ENCODE peak calls at places on chromosomes 16 and 17, in ten cellular contexts. U is AG04450; X is epithelial cell of prostate; P is T-helper 2 cell; O is H54; R is stimulated activated CD8-positive, alpha-beta memory T cell treated with anti-CD3 and anti-CD28 coated beads, Interleukin-12 subunit alpha, Interleukin-12 subunit beta, amount 100 ng/mL, for 4 hours; B is BJ; F is T-helper 17 cell; L is NCI-H1417 treated with DMSO at 0.1 percent for 48 hours; K is kidney tubule cell. G is an unnamed sample.

GRCh38 chr17:30975042-30975820 is 4.4 kb downstream of the RNF135 start:
- DNase-seq in U (no peak), X (no peak), P (no peak), O (no peak), R (no peak), B (no peak), F (no peak), L (no peak), K (no peak), G (no peak)

GRCh38 chr17:74061758-74062157 is 141.7 kb upstream of the RPL38 start:
- DNase-seq in U (no peak), X (no peak), P (no peak), O (no peak), R (no peak), B (no peak), F (no peak), L (no peak), K (no peak), G (no peak)

GRCh38 chr16:26016989-26017388 is 325.2 kb downstream of the HS3ST4 start:
- DNase-seq in U (no peak), X (no peak), P (no peak), O (no peak), R (no peak), B (no peak), F (no peak), L (no peak), K (no peak), G (no peak)

GRCh38 chr17:61584266-61584665 is 6.8 kb downstream of the NACA2 start:
- DNase-seq in U (no peak), X (no peak), P (no peak), O (no peak), R (no peak), B (no peak), F (no peak), L (no peak), K (no peak), G (no peak)

GRCh38 chr17:70653850-70654249 is 484.5 kb downstream of the KCNJ2 start:
- DNase-seq in U (no peak), X (no peak), P (no peak), O (no peak), R (no peak), B (no peak), F (no peak), L (no peak), K (no peak), G (no peak)

GRCh38 chr16:4415538-4416199 is 727 bp downstream of the CORO7 start:
- DNase-seq in U (no peak), X (no peak), P (peak; percentile 31), O (no peak), R (peak; percentile 31), B (no peak), F (peak; percentile 51), L (no peak), K (peak; percentile 49), G (peak; percentile 95)

GRCh38 chr16:66326995-66327513 is 39.4 kb upstream of the CDH5 start:
- DNase-seq in U (no peak), X (no peak), P (no peak), O (no peak), R (no peak), B (no peak), F (no peak), L (no peak), K (no peak), G (no peak)

GRCh38 chr17:41308918-41309359 is at the start of gene KRTAP16-1:
- DNase-seq in U (no peak), X (no peak), P (no peak), O (no peak), R (no peak), B (no peak), F (no peak), L (no peak), K (no peak), G (peak; percentile 89)

GRCh38 chr16:84228321-84228838 is 11.4 kb downstream of the KCNG4 start:
- DNase-seq in U (peak; percentile 66), X (no peak), P (no peak), O (peak; percentile 98), R (no peak), B (peak; percentile 59), F (no peak), L (no peak), K (peak; percentile 87), G (no peak)

GRCh38 chr17:3222505-3222904 is 15.0 kb downstream of the OR1A1 start:
- DNase-seq in U (no peak), X (no peak), P (no peak), O (no peak), R (no peak), B (no peak), F (no peak), L (no peak), K (no peak), G (no peak)

GRCh38 chr17:78802459-78802858 is 20.4 kb upstream of the CYTH1 start:
- DNase-seq in U (no peak), X (no peak), P (no peak), O (no peak), R (no peak), B (no peak), F (no peak), L (no peak), K (no peak), G (no peak)

GRCh38 chr16:14388243-14388642 is 241.8 kb downstream of the PARN start:
- DNase-seq in U (no peak), X (no peak), P (no peak), O (no peak), R (no peak), B (no peak), F (no peak), L (no peak), K (no peak), G (no peak)